ENCODE peak calls at places on chromosomes 12 and 14, in seven cellular contexts. L, B, X, C, G, H and P are unnamed samples.

GRCh38 chr12:70837026-70837425 is 83.5 kb downstream of the PTPRR start:
- DNase-seq in L (no peak), B (no peak), X (no peak), C (no peak), G (no peak), H (no peak), P (no peak)

GRCh38 chr14:38948171-38948570 is 154.9 kb downstream of the SEC23A start:
- DNase-seq in L (no peak), B (no peak), X (no peak), C (no peak), G (no peak), H (no peak), P (no peak)

GRCh38 chr12:109131522-109132050 is 15.2 kb downstream of the ACACB start:
- DNase-seq in L (peak), B (no peak), X (peak), C (no peak), G (no peak), H (no peak), P (no peak)

GRCh38 chr14:78566017-78566858 is 396.1 kb downstream of the NRXN3 start:
- DNase-seq in L (peak), B (peak), X (peak), C (no peak), G (peak), H (peak), P (peak)

GRCh38 chr12:14510574-14510973 is 57.1 kb downstream of the PLBD1 start:
- DNase-seq in L (no peak), B (no peak), X (no peak), C (no peak), G (no peak), H (no peak), P (no peak)

GRCh38 chr12:78101946-78102635 is 271.4 kb downstream of the NAV3 start:
- DNase-seq in L (no peak), B (no peak), X (no peak), C (no peak), G (peak), H (no peak), P (no peak)

GRCh38 chr12:108634225-108634795 is 616 bp upstream of the SELPLG start:
- DNase-seq in L (no peak), B (peak), X (peak), C (no peak), G (no peak), H (no peak), P (peak)

GRCh38 chr14:89600950-89601826 is 184.2 kb upstream of the FOXN3 start:
- DNase-seq in L (no peak), B (no peak), X (no peak), C (no peak), G (no peak), H (no peak), P (no peak)

GRCh38 chr14:61891251-61891650 is 129.0 kb downstream of the SNAPC1 start:
- DNase-seq in L (no peak), B (no peak), X (no peak), C (no peak), G (no peak), H (no peak), P (no peak)

GRCh38 chr14:34875031-34875922 is at the start of gene BAZ1A:
- DNase-seq in L (peak), B (peak), X (peak), C (no peak), G (peak), H (peak), P (peak)

GRCh38 chr12:1629338-1630080 is 478 bp downstream of the WNT5B start:
- DNase-seq in L (no peak), B (no peak), X (peak), C (no peak), G (no peak), H (peak), P (no peak)

GRCh38 chr14:100577321-100577985 is 9.8 kb downstream of the BEGAIN start:
- DNase-seq in L (peak), B (no peak), X (no peak), C (no peak), G (no peak), H (peak), P (no peak)

GRCh38 chr14:74401504-74402241 is 24.3 kb downstream of the SYNDIG1L start:
- DNase-seq in L (no peak), B (peak), X (peak), C (peak), G (no peak), H (peak), P (peak)

GRCh38 chr14:58813745-58814144 is 176.0 kb downstream of the DACT1 start:
- DNase-seq in L (no peak), B (no peak), X (no peak), C (no peak), G (no peak), H (no peak), P (no peak)

GRCh38 chr12:63068857-63069442 is 82.1 kb downstream of the AVPR1A start:
- DNase-seq in L (no peak), B (no peak), X (no peak), C (no peak), G (peak), H (peak), P (peak)

GRCh38 chr12:12376636-12377448 is 20.0 kb downstream of the BORCS5 start:
- DNase-seq in L (no peak), B (peak), X (no peak), C (no peak), G (peak), H (peak), P (peak)

GRCh38 chr14:77483851-77484250 is 14.8 kb downstream of the ISM2 start:
- DNase-seq in L (no peak), B (no peak), X (no peak), C (no peak), G (no peak), H (no peak), P (no peak)

GRCh38 chr14:78752789-78753188 is 582.6 kb downstream of the NRXN3 start:
- DNase-seq in L (peak), B (no peak), X (peak), C (no peak), G (no peak), H (no peak), P (no peak)

GRCh38 chr12:119988440-119988787 is 622 bp upstream of the BICDL1 start:
- DNase-seq in L (no peak), B (no peak), X (no peak), C (no peak), G (no peak), H (peak), P (no peak)

GRCh38 chr12:4910502-4911315 is 1.0 kb downstream of the KCNA1 start:
- DNase-seq in L (no peak), B (no peak), X (no peak), C (no peak), G (no peak), H (peak), P (no peak)

GRCh38 chr12:25155031-25155576 is 39.9 kb downstream of the DNAI7 start:
- DNase-seq in L (no peak), B (peak), X (no peak), C (no peak), G (peak), H (peak), P (peak)

DNA sequence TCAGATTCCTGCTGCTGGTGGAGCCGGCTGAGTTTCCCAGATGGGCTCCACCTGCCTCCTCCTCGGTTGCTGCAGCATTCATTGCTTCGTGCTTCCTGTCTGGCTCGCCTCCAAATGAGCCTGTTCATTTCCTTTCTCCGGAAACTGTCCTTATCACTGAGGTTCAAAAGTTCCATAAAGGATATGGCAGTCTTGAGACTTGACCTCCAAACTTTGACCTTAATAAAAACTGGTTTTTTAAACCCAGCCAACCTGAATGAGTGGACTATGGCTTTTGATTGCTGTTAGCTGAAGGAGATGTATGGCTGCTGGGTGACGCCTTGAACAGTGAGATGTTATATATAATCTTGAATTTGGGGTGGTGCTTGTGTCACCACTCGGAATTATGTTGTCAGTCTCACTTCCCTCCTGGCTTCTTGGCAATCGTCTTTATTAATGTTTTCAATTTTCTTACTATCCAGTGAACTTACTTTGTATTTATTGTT is 62.7 kb downstream of the RASSF3 start:
- DNase-seq in L (peak), B (peak), X (peak), C (no peak), G (peak), H (peak), P (peak)
- H3K4me3 ChIP-seq in L (no peak), B (peak), X (no peak), C (no peak), G (peak), H (no peak), P (no peak)

GRCh38 chr12:116659771-116660481 is 77.9 kb downstream of the SPRING1 start:
- DNase-seq in L (no peak), B (no peak), X (no peak), C (no peak), G (peak), H (peak), P (no peak)

GRCh38 chr12:116661341-116661740 is 76.5 kb downstream of the SPRING1 start:
- DNase-seq in L (no peak), B (no peak), X (no peak), C (no peak), G (no peak), H (no peak), P (no peak)

GRCh38 chr12:116654216-116654743 is 83.6 kb downstream of the SPRING1 start:
- DNase-seq in L (no peak), B (no peak), X (no peak), C (no peak), G (no peak), H (no peak), P (no peak)

GRCh38 chr12:116656371-116656770 is 81.5 kb downstream of the SPRING1 start:
- DNase-seq in L (no peak), B (no peak), X (no peak), C (no peak), G (no peak), H (no peak), P (no peak)

GRCh38 chr12:116657921-116658495 is 79.9 kb downstream of the SPRING1 start:
- DNase-seq in L (no peak), B (no peak), X (no peak), C (no peak), G (no peak), H (no peak), P (no peak)
- H3K4me3 ChIP-seq in L (no peak), B (no peak), X (no peak), C (peak), G (no peak), H (no peak), P (no peak)

GRCh38 chr12:56119361-56119796 is 1.3 kb downstream of the ZC3H10 start:
- DNase-seq in L (peak), B (peak), X (peak), C (no peak), G (peak), H (peak), P (peak)
- H3K4me3 ChIP-seq in L (no peak), B (no peak), X (no peak), C (no peak), G (peak), H (peak), P (peak)

DNA sequence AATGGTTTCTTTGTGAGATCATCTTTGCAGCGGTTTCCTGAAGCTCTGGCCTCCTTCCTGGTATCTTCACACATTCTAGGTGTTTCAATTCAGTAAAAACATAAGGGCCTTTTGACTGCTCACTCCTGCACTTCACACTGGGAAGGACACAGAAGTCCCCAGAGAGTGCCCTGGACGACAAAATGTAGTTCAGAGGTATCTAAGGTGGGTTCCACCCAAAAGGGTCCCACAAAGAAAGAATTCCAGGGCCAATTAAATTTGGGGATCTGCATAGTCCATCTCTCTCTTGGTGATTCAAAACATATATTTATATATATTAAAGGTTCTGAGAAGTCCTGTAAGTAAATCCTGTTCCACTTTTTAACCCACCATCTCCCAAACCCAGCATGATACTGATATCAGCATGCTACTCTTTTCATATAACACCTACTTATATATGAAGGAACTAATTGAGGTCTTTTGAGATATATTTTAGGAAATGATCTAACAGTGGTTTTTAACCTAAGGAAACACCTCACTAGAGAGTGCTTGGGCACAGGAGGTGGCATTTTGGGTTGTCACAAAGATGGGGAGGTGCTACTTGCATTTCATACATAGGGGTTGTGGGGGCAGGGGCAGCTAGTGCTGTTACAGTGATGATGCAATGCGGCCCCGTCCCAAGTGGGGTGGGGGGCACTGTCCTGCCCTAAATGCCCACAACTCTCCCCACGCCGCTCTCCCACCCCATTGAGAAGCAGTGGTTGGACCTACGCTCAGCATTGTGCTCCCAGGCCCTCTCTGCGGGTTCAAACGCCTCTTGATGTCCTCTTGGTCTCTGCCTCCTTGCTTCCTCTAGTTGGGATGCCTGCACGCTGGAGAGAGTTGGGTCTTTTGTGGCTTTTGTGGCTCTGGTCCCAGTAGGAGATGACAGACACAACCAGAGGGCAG is 109.4 kb downstream of the ARF6 start:
- DNase-seq in L (no peak), B (peak), X (peak), C (no peak), G (no peak), H (no peak), P (peak)
- H3K4me3 ChIP-seq in L (no peak), B (peak), X (peak), C (peak), G (peak), H (no peak), P (peak)

GRCh38 chr14:90617942-90618341 is 198.3 kb downstream of the TTC7B start:
- DNase-seq in L (no peak), B (no peak), X (no peak), C (no peak), G (no peak), H (no peak), P (no peak)

GRCh38 chr14:90615444-90616095 is 200.7 kb downstream of the TTC7B start:
- DNase-seq in L (no peak), B (no peak), X (no peak), C (no peak), G (no peak), H (peak), P (no peak)

GRCh38 chr14:90616313-90616712 is 199.9 kb downstream of the TTC7B start:
- DNase-seq in L (no peak), B (no peak), X (no peak), C (no peak), G (no peak), H (no peak), P (no peak)

GRCh38 chr14:90614696-90615260 is 201.5 kb downstream of the TTC7B start:
- DNase-seq in L (no peak), B (no peak), X (no peak), C (no peak), G (no peak), H (no peak), P (no peak)

DNA sequence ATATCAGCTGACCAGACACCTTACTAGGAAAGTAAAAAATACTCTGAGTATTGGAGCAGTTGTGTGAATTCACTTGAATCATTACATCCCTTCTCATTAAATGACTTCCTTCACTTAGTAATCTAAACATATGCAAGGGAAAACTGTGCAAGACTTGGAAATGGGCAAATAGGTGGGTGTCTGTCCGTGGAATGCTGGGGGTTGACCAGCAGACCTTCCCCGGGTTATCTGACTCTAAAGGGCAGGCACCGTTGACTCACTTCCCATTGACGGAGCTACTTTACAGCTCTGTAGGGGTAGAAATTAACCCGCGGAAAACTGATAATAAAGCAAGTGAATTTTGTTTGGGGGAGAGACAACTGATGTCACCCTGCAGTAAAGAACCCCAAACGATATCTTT is 199.3 kb downstream of the TTC7B start:
- DNase-seq in L (no peak), B (no peak), X (no peak), C (no peak), G (no peak), H (no peak), P (no peak)
- H3K4me3 ChIP-seq in L (no peak), B (no peak), X (no peak), C (no peak), G (no peak), H (no peak), P (no peak)